ENCODE peak calls at places on chromosomes 3 and 15, in four cellular contexts. P, A, O and F are unnamed samples.

GRCh38 chr3:100548053-100548452 is 55.6 kb downstream of the TMEM45A start:
- ATAC-seq in A (no peak), O (no peak), P (no peak), F (no peak)

GRCh38 chr3:151589311-151589710 is 128.4 kb upstream of the IGSF10 start:
- ATAC-seq in A (no peak), O (no peak), P (no peak), F (no peak)

GRCh38 chr3:117218709-117219108 is 509.1 kb downstream of the TUSC7 start:
- ATAC-seq in O (no peak), P (no peak), A (no peak), F (no peak)

GRCh38 chr3:13698498-13698897 is 149.6 kb downstream of the FBLN2 start:
- ATAC-seq in O (no peak), A (no peak), P (no peak), F (no peak)

GRCh38 chr3:46297658-46298423 is 55.6 kb downstream of the CCR3 start:
- ATAC-seq in P (no peak), O (no peak), A (no peak), F (no peak)

GRCh38 chr15:93173369-93173768 is 84.4 kb upstream of the RGMA start:
- ATAC-seq in P (no peak), O (no peak), A (no peak), F (no peak)

GRCh38 chr3:64214697-64215018 is 10.6 kb downstream of the PRICKLE2 start:
- ATAC-seq in O (no peak), A (no peak), P (no peak), F (no peak)

GRCh38 chr3:116971531-116971930 is 262.0 kb downstream of the TUSC7 start:
- ATAC-seq in A (no peak), O (no peak), P (no peak), F (no peak)

GRCh38 chr3:196837819-196838420 is 29.8 kb upstream of the SENP5 start:
- ATAC-seq in P (peak), A (peak), O (peak), F (peak)

GRCh38 chr15:63367390-63367789 is 14.3 kb downstream of the CA12 start:
- ATAC-seq in A (no peak), P (no peak), O (no peak), F (no peak)

GRCh38 chr15:89114974-89115373 is 26.7 kb downstream of the ABHD2 start:
- ATAC-seq in O (no peak), A (no peak), P (no peak), F (no peak)

GRCh38 chr3:194337965-194338753 is 13.0 kb downstream of the CPN2 start:
- ATAC-seq in A (no peak), O (no peak), P (no peak), F (no peak)

GRCh38 chr3:33004961-33005360 is 53.5 kb downstream of the CCR4 start:
- ATAC-seq in O (no peak), P (no peak), A (no peak), F (no peak)

GRCh38 chr3:122942937-122943827 is 84.4 kb downstream of the SEMA5B start:
- ATAC-seq in A (no peak), O (peak), P (peak), F (no peak)